ENCODE peak calls at places on chromosomes 3 and 15, in six cellular contexts. One of them, this sample, is unnamed.

GRCh38 chr3:50242778-50243551 is 7.0 kb downstream of the GNAI2 start:
- DNase-seq in RPMI8226: peak; percentile 26
- DNase-seq in foreskin fibroblast: peak; percentile 36
- DNase-seq in D721Med: no peak
- DNase-seq in A172: peak; percentile 64
- DNase-seq in activated CD8-positive, alpha-beta T cell treated with anti-CD3 and anti-CD28 coated beads, Interleukin-2, amount 10 ng/mL, durations not matched to agents 7 days and 5 days: peak; percentile 52
- DNase-seq in this sample: no peak

GRCh38 chr15:73784299-73784698 is 31.1 kb upstream of the INSYN1 start:
- DNase-seq in RPMI8226: no peak
- DNase-seq in foreskin fibroblast: no peak
- DNase-seq in D721Med: no peak
- DNase-seq in A172: no peak
- DNase-seq in activated CD8-positive, alpha-beta T cell treated with anti-CD3 and anti-CD28 coated beads, Interleukin-2, amount 10 ng/mL, durations not matched to agents 7 days and 5 days: no peak
- DNase-seq in this sample: no peak

GRCh38 chr15:40233727-40234577 is 4.9 kb upstream of the PAK6 start:
- DNase-seq in RPMI8226: no peak
- DNase-seq in foreskin fibroblast: peak; percentile 39
- DNase-seq in D721Med: no peak
- DNase-seq in A172: no peak
- DNase-seq in activated CD8-positive, alpha-beta T cell treated with anti-CD3 and anti-CD28 coated beads, Interleukin-2, amount 10 ng/mL, durations not matched to agents 7 days and 5 days: no peak
- DNase-seq in this sample: no peak

GRCh38 chr3:550481-550880 is 353.9 kb downstream of the CHL1 start:
- DNase-seq in RPMI8226: no peak
- DNase-seq in foreskin fibroblast: no peak
- DNase-seq in D721Med: no peak
- DNase-seq in A172: no peak
- DNase-seq in activated CD8-positive, alpha-beta T cell treated with anti-CD3 and anti-CD28 coated beads, Interleukin-2, amount 10 ng/mL, durations not matched to agents 7 days and 5 days: no peak
- DNase-seq in this sample: no peak

GRCh38 chr3:80384811-80385210 is 617.0 kb upstream of the ROBO1 start:
- DNase-seq in RPMI8226: no peak
- DNase-seq in foreskin fibroblast: no peak
- DNase-seq in D721Med: no peak
- DNase-seq in A172: no peak
- DNase-seq in activated CD8-positive, alpha-beta T cell treated with anti-CD3 and anti-CD28 coated beads, Interleukin-2, amount 10 ng/mL, durations not matched to agents 7 days and 5 days: no peak
- DNase-seq in this sample: no peak

GRCh38 chr3:147699175-147699838 is 290.1 kb downstream of the ZIC1 start:
- DNase-seq in RPMI8226: no peak
- DNase-seq in foreskin fibroblast: peak; percentile 70
- DNase-seq in D721Med: no peak
- DNase-seq in A172: peak; percentile 79
- DNase-seq in activated CD8-positive, alpha-beta T cell treated with anti-CD3 and anti-CD28 coated beads, Interleukin-2, amount 10 ng/mL, durations not matched to agents 7 days and 5 days: no peak
- DNase-seq in this sample: no peak

GRCh38 chr3:129650256-129650872 is 43.9 kb upstream of the PLXND1 start:
- DNase-seq in RPMI8226: peak; percentile 60
- DNase-seq in foreskin fibroblast: peak; percentile 89
- DNase-seq in D721Med: no peak
- DNase-seq in A172: peak; percentile 84
- DNase-seq in activated CD8-positive, alpha-beta T cell treated with anti-CD3 and anti-CD28 coated beads, Interleukin-2, amount 10 ng/mL, durations not matched to agents 7 days and 5 days: peak; percentile 74
- DNase-seq in this sample: peak; percentile 62

GRCh38 chr3:5037828-5038227 is 58.6 kb downstream of the BHLHE40 start:
- DNase-seq in RPMI8226: no peak
- DNase-seq in foreskin fibroblast: no peak
- DNase-seq in D721Med: no peak
- DNase-seq in A172: no peak
- DNase-seq in activated CD8-positive, alpha-beta T cell treated with anti-CD3 and anti-CD28 coated beads, Interleukin-2, amount 10 ng/mL, durations not matched to agents 7 days and 5 days: no peak
- DNase-seq in this sample: no peak

GRCh38 chr15:72970965-72971746 is 81.1 kb upstream of the NEO1 start:
- DNase-seq in RPMI8226: no peak
- DNase-seq in foreskin fibroblast: peak; percentile 33
- DNase-seq in D721Med: no peak
- DNase-seq in A172: no peak
- DNase-seq in activated CD8-positive, alpha-beta T cell treated with anti-CD3 and anti-CD28 coated beads, Interleukin-2, amount 10 ng/mL, durations not matched to agents 7 days and 5 days: no peak
- DNase-seq in this sample: no peak

GRCh38 chr3:65196663-65197062 is 508.9 kb upstream of the ADAMTS9 start:
- DNase-seq in RPMI8226: no peak
- DNase-seq in foreskin fibroblast: no peak
- DNase-seq in D721Med: no peak
- DNase-seq in A172: peak; percentile 22
- DNase-seq in activated CD8-positive, alpha-beta T cell treated with anti-CD3 and anti-CD28 coated beads, Interleukin-2, amount 10 ng/mL, durations not matched to agents 7 days and 5 days: no peak
- DNase-seq in this sample: no peak

GRCh38 chr3:186844908-186845307 is 2.4 kb downstream of the ADIPOQ start:
- DNase-seq in RPMI8226: no peak
- DNase-seq in foreskin fibroblast: no peak
- DNase-seq in D721Med: no peak
- DNase-seq in A172: no peak
- DNase-seq in activated CD8-positive, alpha-beta T cell treated with anti-CD3 and anti-CD28 coated beads, Interleukin-2, amount 10 ng/mL, durations not matched to agents 7 days and 5 days: no peak
- DNase-seq in this sample: no peak

GRCh38 chr15:100457201-100457600 is 71.5 kb downstream of the CERS3 start:
- DNase-seq in RPMI8226: no peak
- DNase-seq in foreskin fibroblast: peak; percentile 27
- DNase-seq in D721Med: no peak
- DNase-seq in A172: no peak
- DNase-seq in activated CD8-positive, alpha-beta T cell treated with anti-CD3 and anti-CD28 coated beads, Interleukin-2, amount 10 ng/mL, durations not matched to agents 7 days and 5 days: no peak
- DNase-seq in this sample: no peak

GRCh38 chr15:76340198-76340801 is 3.7 kb downstream of the ISL2 start:
- DNase-seq in RPMI8226: no peak
- DNase-seq in foreskin fibroblast: peak; percentile 72
- DNase-seq in D721Med: no peak
- DNase-seq in A172: no peak
- DNase-seq in activated CD8-positive, alpha-beta T cell treated with anti-CD3 and anti-CD28 coated beads, Interleukin-2, amount 10 ng/mL, durations not matched to agents 7 days and 5 days: no peak
- DNase-seq in this sample: no peak

GRCh38 chr15:58058729-58059128 is 6.8 kb downstream of the ALDH1A2 start:
- DNase-seq in RPMI8226: no peak
- DNase-seq in foreskin fibroblast: no peak
- DNase-seq in D721Med: no peak
- DNase-seq in A172: no peak
- DNase-seq in activated CD8-positive, alpha-beta T cell treated with anti-CD3 and anti-CD28 coated beads, Interleukin-2, amount 10 ng/mL, durations not matched to agents 7 days and 5 days: no peak
- DNase-seq in this sample: no peak

GRCh38 chr3:61627768-61628185 is 66.4 kb downstream of the PTPRG start:
- DNase-seq in RPMI8226: no peak
- DNase-seq in foreskin fibroblast: peak; percentile 95
- DNase-seq in D721Med: no peak
- DNase-seq in A172: peak; percentile 88
- DNase-seq in activated CD8-positive, alpha-beta T cell treated with anti-CD3 and anti-CD28 coated beads, Interleukin-2, amount 10 ng/mL, durations not matched to agents 7 days and 5 days: no peak
- DNase-seq in this sample: no peak

GRCh38 chr3:50675179-50676030 is 678 bp downstream of the DOCK3 start:
- DNase-seq in RPMI8226: peak; percentile 23
- DNase-seq in foreskin fibroblast: peak; percentile 23
- DNase-seq in D721Med: no peak
- DNase-seq in A172: no peak
- DNase-seq in activated CD8-positive, alpha-beta T cell treated with anti-CD3 and anti-CD28 coated beads, Interleukin-2, amount 10 ng/mL, durations not matched to agents 7 days and 5 days: peak; percentile 65
- DNase-seq in this sample: no peak

GRCh38 chr15:76189106-76189505 is 122.2 kb downstream of the ETFA start:
- DNase-seq in RPMI8226: no peak
- DNase-seq in foreskin fibroblast: no peak
- DNase-seq in D721Med: no peak
- DNase-seq in A172: no peak
- DNase-seq in activated CD8-positive, alpha-beta T cell treated with anti-CD3 and anti-CD28 coated beads, Interleukin-2, amount 10 ng/mL, durations not matched to agents 7 days and 5 days: no peak
- DNase-seq in this sample: no peak

GRCh38 chr3:102206506-102207145 is 228.2 kb upstream of the ZPLD1 start:
- DNase-seq in RPMI8226: peak; percentile 19
- DNase-seq in foreskin fibroblast: peak; percentile 88
- DNase-seq in D721Med: no peak
- DNase-seq in A172: peak; percentile 4
- DNase-seq in activated CD8-positive, alpha-beta T cell treated with anti-CD3 and anti-CD28 coated beads, Interleukin-2, amount 10 ng/mL, durations not matched to agents 7 days and 5 days: no peak
- DNase-seq in this sample: no peak

GRCh38 chr3:151210676-151211381 is 7.8 kb upstream of the GPR171 start:
- DNase-seq in RPMI8226: peak; percentile 33
- DNase-seq in foreskin fibroblast: no peak
- DNase-seq in D721Med: no peak
- DNase-seq in A172: no peak
- DNase-seq in activated CD8-positive, alpha-beta T cell treated with anti-CD3 and anti-CD28 coated beads, Interleukin-2, amount 10 ng/mL, durations not matched to agents 7 days and 5 days: peak; percentile 43
- DNase-seq in this sample: no peak

GRCh38 chr3:8882171-8882593 is 81.1 kb downstream of the RAD18 start:
- DNase-seq in RPMI8226: no peak
- DNase-seq in foreskin fibroblast: no peak
- DNase-seq in D721Med: no peak
- DNase-seq in A172: no peak
- DNase-seq in activated CD8-positive, alpha-beta T cell treated with anti-CD3 and anti-CD28 coated beads, Interleukin-2, amount 10 ng/mL, durations not matched to agents 7 days and 5 days: no peak
- DNase-seq in this sample: no peak

GRCh38 chr3:140363801-140364200 is 314.1 kb upstream of the TRIM42 start:
- DNase-seq in RPMI8226: peak; percentile 18
- DNase-seq in foreskin fibroblast: peak; percentile 2
- DNase-seq in D721Med: no peak
- DNase-seq in A172: peak; percentile 49
- DNase-seq in activated CD8-positive, alpha-beta T cell treated with anti-CD3 and anti-CD28 coated beads, Interleukin-2, amount 10 ng/mL, durations not matched to agents 7 days and 5 days: no peak
- DNase-seq in this sample: no peak

GRCh38 chr3:67781218-67781617 is 126.8 kb upstream of the SUCLG2 start:
- DNase-seq in RPMI8226: peak; percentile 41
- DNase-seq in foreskin fibroblast: no peak
- DNase-seq in D721Med: no peak
- DNase-seq in A172: no peak
- DNase-seq in activated CD8-positive, alpha-beta T cell treated with anti-CD3 and anti-CD28 coated beads, Interleukin-2, amount 10 ng/mL, durations not matched to agents 7 days and 5 days: no peak
- DNase-seq in this sample: no peak

GRCh38 chr3:193335031-193335430 is 43.5 kb downstream of the ATP13A5 start:
- DNase-seq in RPMI8226: no peak
- DNase-seq in foreskin fibroblast: no peak
- DNase-seq in D721Med: no peak
- DNase-seq in A172: peak; percentile 63
- DNase-seq in activated CD8-positive, alpha-beta T cell treated with anti-CD3 and anti-CD28 coated beads, Interleukin-2, amount 10 ng/mL, durations not matched to agents 7 days and 5 days: no peak
- DNase-seq in this sample: no peak

GRCh38 chr15:92014461-92015030 is 161.0 kb downstream of the SLCO3A1 start:
- DNase-seq in RPMI8226: peak; percentile 22
- DNase-seq in foreskin fibroblast: no peak
- DNase-seq in D721Med: no peak
- DNase-seq in A172: no peak
- DNase-seq in activated CD8-positive, alpha-beta T cell treated with anti-CD3 and anti-CD28 coated beads, Interleukin-2, amount 10 ng/mL, durations not matched to agents 7 days and 5 days: no peak
- DNase-seq in this sample: no peak

GRCh38 chr15:89356634-89357298 is 22.1 kb upstream of the POLG start:
- DNase-seq in RPMI8226: peak; percentile 66
- DNase-seq in foreskin fibroblast: peak; percentile 64
- DNase-seq in D721Med: no peak
- DNase-seq in A172: peak; percentile 13
- DNase-seq in activated CD8-positive, alpha-beta T cell treated with anti-CD3 and anti-CD28 coated beads, Interleukin-2, amount 10 ng/mL, durations not matched to agents 7 days and 5 days: peak; percentile 37
- DNase-seq in this sample: no peak

GRCh38 chr15:75727851-75728715 is 15.4 kb upstream of the CSPG4 start:
- DNase-seq in RPMI8226: peak; percentile 79
- DNase-seq in foreskin fibroblast: peak; percentile 70
- DNase-seq in D721Med: peak; percentile 68
- DNase-seq in A172: peak; percentile 42
- DNase-seq in activated CD8-positive, alpha-beta T cell treated with anti-CD3 and anti-CD28 coated beads, Interleukin-2, amount 10 ng/mL, durations not matched to agents 7 days and 5 days: peak; percentile 80
- DNase-seq in this sample: peak; percentile 69

GRCh38 chr15:65791335-65792129 is 561 bp downstream of the DENND4A start:
- DNase-seq in RPMI8226: peak; percentile 73
- DNase-seq in foreskin fibroblast: no peak
- DNase-seq in D721Med: no peak
- DNase-seq in A172: no peak
- DNase-seq in activated CD8-positive, alpha-beta T cell treated with anti-CD3 and anti-CD28 coated beads, Interleukin-2, amount 10 ng/mL, durations not matched to agents 7 days and 5 days: peak; percentile 63
- DNase-seq in this sample: peak; percentile 58

GRCh38 chr15:81281925-81282895 is 41.7 kb downstream of the STARD5 start:
- DNase-seq in RPMI8226: no peak
- DNase-seq in foreskin fibroblast: no peak
- DNase-seq in D721Med: no peak
- DNase-seq in A172: no peak
- DNase-seq in activated CD8-positive, alpha-beta T cell treated with anti-CD3 and anti-CD28 coated beads, Interleukin-2, amount 10 ng/mL, durations not matched to agents 7 days and 5 days: no peak
- DNase-seq in this sample: no peak

GRCh38 chr3:196108075-196108743 is 26.3 kb upstream of the TFRC start:
- DNase-seq in RPMI8226: no peak
- DNase-seq in foreskin fibroblast: no peak
- DNase-seq in D721Med: no peak
- DNase-seq in A172: no peak
- DNase-seq in activated CD8-positive, alpha-beta T cell treated with anti-CD3 and anti-CD28 coated beads, Interleukin-2, amount 10 ng/mL, durations not matched to agents 7 days and 5 days: no peak
- DNase-seq in this sample: no peak

GRCh38 chr15:69679623-69680228 is 227.1 kb downstream of the RPLP1 start:
- DNase-seq in RPMI8226: no peak
- DNase-seq in foreskin fibroblast: no peak
- DNase-seq in D721Med: no peak
- DNase-seq in A172: no peak
- DNase-seq in activated CD8-positive, alpha-beta T cell treated with anti-CD3 and anti-CD28 coated beads, Interleukin-2, amount 10 ng/mL, durations not matched to agents 7 days and 5 days: peak; percentile 55
- DNase-seq in this sample: no peak

GRCh38 chr3:65526656-65527055 is 512.1 kb downstream of the MAGI1 start:
- DNase-seq in RPMI8226: no peak
- DNase-seq in foreskin fibroblast: no peak
- DNase-seq in D721Med: no peak
- DNase-seq in A172: no peak
- DNase-seq in activated CD8-positive, alpha-beta T cell treated with anti-CD3 and anti-CD28 coated beads, Interleukin-2, amount 10 ng/mL, durations not matched to agents 7 days and 5 days: no peak
- DNase-seq in this sample: no peak

GRCh38 chr15:74801311-74801997 is 11.2 kb upstream of the LMAN1L start:
- DNase-seq in RPMI8226: no peak
- DNase-seq in foreskin fibroblast: no peak
- DNase-seq in D721Med: no peak
- DNase-seq in A172: no peak
- DNase-seq in activated CD8-positive, alpha-beta T cell treated with anti-CD3 and anti-CD28 coated beads, Interleukin-2, amount 10 ng/mL, durations not matched to agents 7 days and 5 days: no peak
- DNase-seq in this sample: no peak

GRCh38 chr15:70195808-70196304 is 98.1 kb upstream of the TLE3 start:
- DNase-seq in RPMI8226: no peak
- DNase-seq in foreskin fibroblast: peak; percentile 87
- DNase-seq in D721Med: no peak
- DNase-seq in A172: peak; percentile 85
- DNase-seq in activated CD8-positive, alpha-beta T cell treated with anti-CD3 and anti-CD28 coated beads, Interleukin-2, amount 10 ng/mL, durations not matched to agents 7 days and 5 days: no peak
- DNase-seq in this sample: no peak

GRCh38 chr15:95770191-95770590 is 560.3 kb upstream of the NR2F2 start:
- DNase-seq in RPMI8226: no peak
- DNase-seq in foreskin fibroblast: peak; percentile 57
- DNase-seq in D721Med: no peak
- DNase-seq in A172: peak; percentile 35
- DNase-seq in activated CD8-positive, alpha-beta T cell treated with anti-CD3 and anti-CD28 coated beads, Interleukin-2, amount 10 ng/mL, durations not matched to agents 7 days and 5 days: no peak
- DNase-seq in this sample: no peak

GRCh38 chr15:29045717-29046116 is 159.9 kb downstream of the APBA2 start:
- DNase-seq in RPMI8226: no peak
- DNase-seq in foreskin fibroblast: peak; percentile 83
- DNase-seq in D721Med: no peak
- DNase-seq in A172: peak; percentile 39
- DNase-seq in activated CD8-positive, alpha-beta T cell treated with anti-CD3 and anti-CD28 coated beads, Interleukin-2, amount 10 ng/mL, durations not matched to agents 7 days and 5 days: peak; percentile 28
- DNase-seq in this sample: no peak

GRCh38 chr3:4805662-4806061 is 173.6 kb upstream of the BHLHE40 start:
- DNase-seq in RPMI8226: no peak
- DNase-seq in foreskin fibroblast: no peak
- DNase-seq in D721Med: no peak
- DNase-seq in A172: no peak
- DNase-seq in activated CD8-positive, alpha-beta T cell treated with anti-CD3 and anti-CD28 coated beads, Interleukin-2, amount 10 ng/mL, durations not matched to agents 7 days and 5 days: no peak
- DNase-seq in this sample: no peak

GRCh38 chr3:104546301-104546700 is 820.4 kb upstream of the ALCAM start:
- DNase-seq in RPMI8226: no peak
- DNase-seq in foreskin fibroblast: no peak
- DNase-seq in D721Med: no peak
- DNase-seq in A172: no peak
- DNase-seq in activated CD8-positive, alpha-beta T cell treated with anti-CD3 and anti-CD28 coated beads, Interleukin-2, amount 10 ng/mL, durations not matched to agents 7 days and 5 days: no peak
- DNase-seq in this sample: no peak

GRCh38 chr15:98596885-98597343 is 51.4 kb upstream of the IGF1R start:
- DNase-seq in RPMI8226: no peak
- DNase-seq in foreskin fibroblast: peak; percentile 3
- DNase-seq in D721Med: no peak
- DNase-seq in A172: no peak
- DNase-seq in activated CD8-positive, alpha-beta T cell treated with anti-CD3 and anti-CD28 coated beads, Interleukin-2, amount 10 ng/mL, durations not matched to agents 7 days and 5 days: no peak
- DNase-seq in this sample: no peak

GRCh38 chr3:134231131-134231530 is 19.5 kb downstream of the RYK start:
- DNase-seq in RPMI8226: no peak
- DNase-seq in foreskin fibroblast: no peak
- DNase-seq in D721Med: no peak
- DNase-seq in A172: no peak
- DNase-seq in activated CD8-positive, alpha-beta T cell treated with anti-CD3 and anti-CD28 coated beads, Interleukin-2, amount 10 ng/mL, durations not matched to agents 7 days and 5 days: no peak
- DNase-seq in this sample: no peak

This sample was measured in DND-41.